ENCODE peak calls at places on chromosome 11, in five cellular contexts. One of them, this sample, is unnamed.

GRCh38 chr11:128346808-128347207 is 240.6 kb downstream of the ETS1 start:
- DNase-seq in T47D: no peak
- DNase-seq in HT1080: peak
- DNase-seq in naive B cell: no peak
- DNase-seq in kidney epithelial cell: no peak
- DNase-seq in this sample: no peak

GRCh38 chr11:102794382-102794781 is 3.6 kb downstream of the MMP1 start:
- DNase-seq in T47D: peak
- DNase-seq in kidney epithelial cell: no peak
- DNase-seq in naive B cell: no peak
- DNase-seq in HT1080: peak
- DNase-seq in this sample: peak

GRCh38 chr11:119339581-119340334 is 925 bp downstream of the C1QTNF5 start:
- DNase-seq in HT1080: no peak
- DNase-seq in kidney epithelial cell: no peak
- DNase-seq in naive B cell: no peak
- DNase-seq in T47D: peak
- DNase-seq in this sample: no peak

GRCh38 chr11:130418756-130419155 is 9.7 kb downstream of the ADAMTS8 start:
- DNase-seq in T47D: no peak
- DNase-seq in kidney epithelial cell: no peak
- DNase-seq in naive B cell: no peak
- DNase-seq in HT1080: no peak
- DNase-seq in this sample: no peak

GRCh38 chr11:46850829-46851380 is 4.8 kb upstream of the CKAP5 start:
- DNase-seq in naive B cell: no peak
- DNase-seq in kidney epithelial cell: no peak
- DNase-seq in HT1080: no peak
- DNase-seq in T47D: no peak
- DNase-seq in this sample: no peak

GRCh38 chr11:36848675-36849074 is 250.6 kb upstream of the RAG2 start:
- DNase-seq in kidney epithelial cell: no peak
- DNase-seq in T47D: no peak
- DNase-seq in HT1080: no peak
- DNase-seq in naive B cell: no peak
- DNase-seq in this sample: no peak

GRCh38 chr11:74948546-74948897 is 369 bp downstream of the XRRA1 start:
- DNase-seq in T47D: no peak
- DNase-seq in kidney epithelial cell: no peak
- DNase-seq in naive B cell: no peak
- DNase-seq in HT1080: no peak
- DNase-seq in this sample: no peak

GRCh38 chr11:36566407-36567053 is 1.3 kb upstream of the RAG1 start:
- DNase-seq in HT1080: no peak
- DNase-seq in kidney epithelial cell: no peak
- DNase-seq in naive B cell: no peak
- DNase-seq in T47D: peak
- DNase-seq in this sample: no peak

GRCh38 chr11:46392421-46393230 is 1.1 kb upstream of the CHRM4 start:
- DNase-seq in T47D: peak
- DNase-seq in naive B cell: peak
- DNase-seq in kidney epithelial cell: no peak
- DNase-seq in HT1080: peak
- DNase-seq in this sample: no peak

GRCh38 chr11:45374130-45374529 is 88.0 kb upstream of the SYT13 start:
- DNase-seq in kidney epithelial cell: no peak
- DNase-seq in naive B cell: no peak
- DNase-seq in HT1080: no peak
- DNase-seq in T47D: no peak
- DNase-seq in this sample: no peak

GRCh38 chr11:68212421-68213134 is 518 bp downstream of the KMT5B start:
- DNase-seq in kidney epithelial cell: no peak
- DNase-seq in naive B cell: peak
- DNase-seq in T47D: peak
- DNase-seq in HT1080: peak
- DNase-seq in this sample: peak

GRCh38 chr11:134911514-134912180 is 499.6 kb upstream of the B3GAT1 start:
- DNase-seq in naive B cell: no peak
- DNase-seq in HT1080: no peak
- DNase-seq in T47D: no peak
- DNase-seq in kidney epithelial cell: no peak
- DNase-seq in this sample: no peak

GRCh38 chr11:32962016-32962415 is 53.7 kb upstream of the DEPDC7 start:
- DNase-seq in naive B cell: no peak
- DNase-seq in HT1080: peak
- DNase-seq in T47D: no peak
- DNase-seq in kidney epithelial cell: no peak
- DNase-seq in this sample: no peak

GRCh38 chr11:71454470-71455113 is 1.6 kb downstream of the NADSYN1 start:
- DNase-seq in HT1080: no peak
- DNase-seq in T47D: peak
- DNase-seq in kidney epithelial cell: no peak
- DNase-seq in naive B cell: no peak
- DNase-seq in this sample: no peak

GRCh38 chr11:10742460-10743208 is 8.4 kb upstream of the CTR9 start:
- DNase-seq in T47D: peak
- DNase-seq in HT1080: peak
- DNase-seq in naive B cell: no peak
- DNase-seq in kidney epithelial cell: peak
- DNase-seq in this sample: peak

GRCh38 chr11:66331542-66332370 is 4.5 kb downstream of the RIN1 start:
- DNase-seq in naive B cell: no peak
- DNase-seq in kidney epithelial cell: no peak
- DNase-seq in HT1080: no peak
- DNase-seq in T47D: no peak
- DNase-seq in this sample: no peak

GRCh38 chr11:2550606-2550970 is 105.8 kb downstream of the KCNQ1 start:
- DNase-seq in HT1080: no peak
- DNase-seq in T47D: no peak
- DNase-seq in naive B cell: no peak
- DNase-seq in kidney epithelial cell: no peak
- DNase-seq in this sample: no peak

GRCh38 chr11:69261116-69261515 is 32.8 kb upstream of the MYEOV start:
- DNase-seq in kidney epithelial cell: no peak
- DNase-seq in T47D: no peak
- DNase-seq in HT1080: no peak
- DNase-seq in naive B cell: no peak
- DNase-seq in this sample: no peak

GRCh38 chr11:72930011-72930410 is 115.8 kb downstream of the ATG16L2 start:
- DNase-seq in HT1080: peak
- DNase-seq in T47D: no peak
- DNase-seq in naive B cell: no peak
- DNase-seq in kidney epithelial cell: no peak
- DNase-seq in this sample: no peak

GRCh38 chr11:74820763-74821162 is 72.1 kb downstream of the RNF169 start:
- DNase-seq in naive B cell: no peak
- DNase-seq in kidney epithelial cell: peak
- DNase-seq in T47D: no peak
- DNase-seq in HT1080: peak
- DNase-seq in this sample: peak

GRCh38 chr11:65891180-65892136 is 985 bp downstream of the CCDC85B start:
- DNase-seq in naive B cell: no peak
- DNase-seq in HT1080: peak
- DNase-seq in kidney epithelial cell: no peak
- DNase-seq in T47D: no peak
- DNase-seq in this sample: no peak